ENCODE peak calls at places on chromosomes 13 and 19, in four cellular contexts. P is fibroblast of mammary gland; I is uterus; W is effector memory CD4-positive, alpha-beta T cell. G is an unnamed sample.

GRCh38 chr13:66659291-66660012 is 570.7 kb downstream of the PCDH9 start:
- DNase-seq in P (peak), I (no peak), W (no peak), G (no peak)

GRCh38 chr19:20238025-20238623 is 71.1 kb downstream of the ZNF486 start:
- DNase-seq in P (peak), I (peak), W (peak), G (peak)

GRCh38 chr19:27795369-27795768 is 1417.6 kb downstream of the UQCRFS1 start:
- DNase-seq in P (no peak), I (no peak), W (no peak), G (no peak)

GRCh38 chr19:43611788-43612187 is at the start of gene SRRM5:
- DNase-seq in P (no peak), I (no peak), W (no peak), G (no peak)

GRCh38 chr13:23799945-23800344 is 89.3 kb downstream of the MIPEP start:
- DNase-seq in P (peak), I (no peak), W (no peak), G (no peak)

GRCh38 chr13:97567510-97568243 is 133.7 kb downstream of the RAP2A start:
- DNase-seq in P (peak), I (no peak), W (no peak), G (peak)

GRCh38 chr13:78649997-78650724 is 8.8 kb downstream of the OBI1 start:
- DNase-seq in P (no peak), I (no peak), W (no peak), G (no peak)

GRCh38 chr13:102726430-102726829 is 31.6 kb upstream of the METTL21C start:
- DNase-seq in P (peak), I (no peak), W (no peak), G (no peak)

GRCh38 chr13:65530688-65531087 is 1699.4 kb downstream of the PCDH9 start:
- DNase-seq in P (no peak), I (no peak), W (no peak), G (no peak)

GRCh38 chr19:12834418-12834943 is at the start of gene RTBDN:
- DNase-seq in P (no peak), I (no peak), W (no peak), G (no peak)

GRCh38 chr13:51832471-51833152 is 12.4 kb downstream of the TMEM272 start:
- DNase-seq in P (peak), I (no peak), W (peak), G (peak)

GRCh38 chr13:31722684-31723083 is 16.6 kb upstream of the RXFP2 start:
- DNase-seq in P (peak), I (no peak), W (no peak), G (peak)

GRCh38 chr13:35832551-35832950 is 298.6 kb downstream of the DCLK1 start:
- DNase-seq in P (no peak), I (no peak), W (no peak), G (no peak)

GRCh38 chr13:53136554-53136953 is 107.9 kb downstream of the OLFM4 start:
- DNase-seq in P (no peak), I (no peak), W (no peak), G (no peak)

GRCh38 chr19:6312018-6312417 is 21.4 kb downstream of the ACER1 start:
- DNase-seq in P (no peak), I (no peak), W (no peak), G (no peak)

GRCh38 chr13:44921931-44922758 is 67.1 kb downstream of the NUFIP1 start:
- DNase-seq in P (peak), I (peak), W (no peak), G (peak)

GRCh38 chr13:113452942-113453901 is at the start of gene ADPRHL1:
- DNase-seq in P (no peak), I (peak), W (no peak), G (no peak)

GRCh38 chr19:42397315-42398166 is 7.4 kb upstream of the CNFN start:
- DNase-seq in P (peak), I (no peak), W (no peak), G (peak)

GRCh38 chr19:42394751-42395150 is 4.7 kb upstream of the CNFN start:
- DNase-seq in P (no peak), I (no peak), W (no peak), G (no peak)

GRCh38 chr19:42396248-42396541 is 6.1 kb upstream of the CNFN start:
- DNase-seq in P (no peak), I (no peak), W (no peak), G (no peak)

GRCh38 chr19:42400404-42400803 is 10.3 kb upstream of the CNFN start:
- DNase-seq in P (no peak), I (no peak), W (no peak), G (no peak)

DNA sequence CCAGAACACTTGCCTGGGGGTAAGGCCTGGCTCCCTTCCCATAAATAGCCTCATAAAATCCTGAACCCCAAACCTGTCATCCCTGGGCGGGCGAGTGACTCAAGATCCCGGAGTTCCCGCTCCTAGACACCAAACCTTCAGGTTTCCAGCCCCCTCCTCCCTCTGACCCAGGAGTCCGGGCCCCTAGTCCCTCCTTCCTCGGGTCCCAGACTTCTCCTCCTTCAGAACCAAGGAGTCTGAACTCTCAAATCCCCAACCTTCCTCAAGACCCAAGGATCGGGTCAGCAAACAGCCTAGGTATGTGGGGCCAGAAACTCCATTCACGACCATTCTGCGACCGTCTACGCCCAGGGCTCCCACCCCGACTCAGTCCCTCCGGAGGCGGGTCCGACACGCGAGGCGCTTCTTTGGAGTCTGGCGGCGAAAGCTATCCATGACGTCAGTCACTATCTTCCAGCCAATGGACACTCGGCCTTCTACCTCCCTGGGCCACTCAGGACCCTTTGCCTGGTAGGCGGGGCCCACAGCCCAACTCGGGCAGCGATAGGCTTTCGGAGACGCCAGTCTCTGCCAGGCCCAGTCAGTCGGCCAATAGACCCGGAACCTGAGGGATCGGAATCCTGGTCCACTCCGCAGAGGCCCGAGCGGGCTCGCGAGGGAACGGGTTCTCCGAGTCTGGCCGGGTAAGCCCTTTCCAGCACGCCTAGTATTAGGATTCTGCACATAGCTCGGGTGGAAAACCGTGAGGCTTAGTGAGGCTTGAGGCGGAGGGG is 6.6 kb upstream of the CNFN start:
- DNase-seq in P (peak), I (peak), W (peak), G (peak)
- H3K4me3 ChIP-seq in P (peak), I (peak), W (peak), G (peak)

GRCh38 chr19:48239120-48239519 is 16.6 kb downstream of the CARD8 start:
- DNase-seq in P (no peak), I (no peak), W (no peak), G (no peak)
- H3K4me3 ChIP-seq in P (no peak), I (no peak), W (no peak), G (no peak)

DNA sequence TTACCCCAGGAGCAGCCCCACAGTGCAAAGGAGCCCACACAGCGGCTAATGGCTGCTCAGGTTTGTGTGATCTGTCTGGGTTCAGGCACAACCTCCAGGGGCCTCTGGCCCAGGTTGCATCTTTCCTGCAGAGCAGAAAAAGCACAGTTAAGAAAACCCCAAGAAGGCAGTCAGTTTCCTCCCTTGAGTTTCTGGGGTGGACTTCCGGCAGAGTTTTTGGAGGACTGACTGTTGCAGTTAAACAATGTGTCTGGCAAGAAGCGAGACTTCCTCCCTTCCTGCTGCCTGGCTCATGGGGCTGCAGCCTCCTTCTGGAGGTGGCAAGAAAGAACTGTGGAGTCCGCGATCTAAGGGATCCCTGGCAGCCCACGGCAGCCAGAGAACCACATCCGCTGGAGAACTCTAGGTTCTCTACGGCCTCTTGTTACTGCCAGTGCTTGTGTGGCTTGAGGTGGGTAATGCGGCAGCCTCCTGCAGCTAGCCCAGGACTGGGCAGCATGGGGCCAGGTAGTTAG is 114.4 kb downstream of the ZDHHC20 start:
- DNase-seq in P (no peak), I (no peak), W (no peak), G (no peak)
- H3K4me3 ChIP-seq in P (no peak), I (no peak), W (peak), G (no peak)

DNA sequence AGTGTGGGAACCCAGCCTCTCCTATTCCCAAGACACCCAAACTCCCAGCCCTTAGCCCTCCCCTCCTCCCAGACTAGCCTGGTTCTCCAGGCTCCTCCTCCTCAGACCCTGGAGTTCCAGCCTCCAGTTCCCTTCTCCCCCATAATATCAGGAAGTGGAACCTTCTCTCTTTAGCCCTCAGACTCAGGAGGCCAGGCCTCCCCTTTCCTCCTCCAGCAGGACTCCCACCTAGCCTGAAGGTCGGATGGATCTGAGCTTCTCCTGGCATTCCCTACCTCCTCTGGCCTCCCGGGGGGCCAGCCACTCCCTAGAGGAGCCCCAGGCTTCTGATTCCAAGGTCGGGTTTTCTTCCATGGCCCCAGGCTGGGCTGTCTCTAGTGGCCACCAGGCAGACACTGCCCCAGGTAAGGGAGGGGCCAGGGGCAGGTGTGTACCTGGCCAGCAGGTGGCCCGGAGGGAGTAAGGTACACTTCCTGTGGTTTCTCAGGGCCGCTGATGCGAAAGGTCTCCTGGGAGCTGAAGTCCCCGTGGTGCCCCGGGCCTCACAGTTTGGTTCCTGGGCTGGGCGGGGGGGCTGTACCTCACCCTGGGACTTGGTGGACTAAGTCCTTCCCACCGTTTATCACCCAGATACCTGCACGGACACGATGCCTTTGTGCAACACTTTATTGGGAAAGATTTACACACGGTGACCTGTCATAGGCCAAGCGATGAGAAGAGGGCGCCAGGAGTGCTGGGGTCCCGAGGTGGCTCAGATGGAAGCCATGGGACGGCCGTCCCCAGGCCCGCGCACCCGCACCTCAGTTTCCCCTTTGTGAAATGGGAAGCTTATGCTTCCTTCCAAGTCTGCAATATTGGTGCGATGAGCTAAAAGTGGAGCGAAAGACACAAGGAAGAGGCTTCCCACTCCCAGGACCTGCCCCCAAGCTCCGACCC is at the start of gene TMC4:
- DNase-seq in P (peak), I (no peak), W (no peak), G (no peak)
- H3K4me3 ChIP-seq in P (no peak), I (no peak), W (no peak), G (no peak)

GRCh38 chr19:40279120-40279551 is 6.0 kb downstream of the AKT2 start:
- DNase-seq in P (peak), I (peak), W (no peak), G (no peak)

GRCh38 chr19:40280608-40281221 is 4.4 kb downstream of the AKT2 start:
- DNase-seq in P (no peak), I (no peak), W (no peak), G (no peak)

GRCh38 chr19:40279761-40280607 is 5.2 kb downstream of the AKT2 start:
- DNase-seq in P (peak), I (no peak), W (no peak), G (no peak)

GRCh38 chr19:40277356-40277755 is 7.8 kb downstream of the AKT2 start:
- DNase-seq in P (no peak), I (no peak), W (no peak), G (no peak)

DNA sequence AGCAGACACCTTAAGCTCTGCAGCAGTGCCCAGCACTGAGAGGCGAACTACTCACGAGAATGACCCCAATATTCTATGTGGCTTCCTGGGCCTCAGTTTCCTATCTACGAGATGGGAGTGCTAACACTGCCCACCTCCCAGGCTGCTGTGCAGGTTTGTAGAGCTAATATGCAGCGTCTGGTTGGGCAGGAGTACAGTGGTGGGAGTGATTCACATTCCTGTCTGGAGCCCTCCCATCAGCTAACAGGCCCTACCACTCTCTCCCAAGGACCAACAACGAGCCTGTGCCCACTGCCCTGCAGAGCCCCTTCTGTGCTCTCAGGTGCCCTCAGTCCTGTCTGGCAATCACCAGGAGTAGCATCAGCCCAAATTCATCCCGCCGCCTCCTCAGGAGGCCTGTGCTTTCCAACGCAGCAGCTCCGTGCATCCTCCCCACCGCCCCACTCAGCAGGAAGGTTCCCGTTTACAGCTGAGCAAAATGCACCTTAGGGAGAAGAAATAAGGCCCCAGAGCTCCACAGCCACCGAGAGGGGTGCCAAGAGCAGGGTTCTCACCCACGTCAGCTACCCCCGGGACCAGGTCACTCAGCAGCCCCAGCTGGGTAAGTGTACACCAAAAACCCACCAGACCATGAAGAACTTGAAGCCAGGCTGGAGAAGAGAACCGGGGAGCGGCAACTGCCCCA is 6.6 kb downstream of the AKT2 start:
- DNase-seq in P (peak), I (peak), W (no peak), G (no peak)
- H3K4me3 ChIP-seq in P (peak), I (peak), W (no peak), G (no peak)